ENCODE peak calls at places on chromosomes 2 and 18, in five cellular contexts. I, F, B, X and U are unnamed samples.
A peak's percentile ranks its signal among the peaks of the same experiment; 100 is the strongest.

GRCh38 chr2:65438137-65438899 is 5.9 kb upstream of the SPRED2 start:
- DNase-seq in I (no peak), F (no peak), B (no peak), X (no peak), U (no peak)

GRCh38 chr2:168626610-168627009 is 170.5 kb downstream of the CERS6 start:
- DNase-seq in I (no peak), F (no peak), B (no peak), X (no peak), U (no peak)

GRCh38 chr2:85888020-85888744 is 608 bp downstream of the ST3GAL5 start:
- DNase-seq in I (peak; percentile 24), F (peak; percentile 20), B (no peak), X (no peak), U (peak; percentile 34)

GRCh38 chr18:23115683-23116096 is 19.6 kb upstream of the CABLES1 start:
- DNase-seq in I (no peak), F (no peak), B (no peak), X (no peak), U (no peak)

GRCh38 chr18:28175930-28176673 is 828 bp downstream of the CDH2 start:
- DNase-seq in I (no peak), F (peak; percentile 32), B (no peak), X (no peak), U (peak; percentile 33)

GRCh38 chr2:170313636-170314348 is 135.8 kb downstream of the MYO3B start:
- DNase-seq in I (no peak), F (no peak), B (no peak), X (peak; percentile 49), U (no peak)

GRCh38 chr2:111698743-111699554 is 185.0 kb downstream of the ANAPC1 start:
- DNase-seq in I (no peak), F (peak; percentile 72), B (peak; percentile 70), X (peak; percentile 39), U (no peak)

GRCh38 chr2:46574457-46575354 is 95.3 kb downstream of the TMEM247 start:
- DNase-seq in I (peak; percentile 27), F (no peak), B (no peak), X (no peak), U (peak; percentile 17)

GRCh38 chr2:134657650-134658250 is 61.0 kb downstream of the TMEM163 start:
- DNase-seq in I (no peak), F (no peak), B (no peak), X (no peak), U (no peak)

GRCh38 chr18:23619388-23619873 is 33.1 kb upstream of the NPC1 start:
- DNase-seq in I (no peak), F (no peak), B (peak; percentile 31), X (no peak), U (no peak)

GRCh38 chr2:173414823-173415322 is 60.2 kb downstream of the CDCA7 start:
- DNase-seq in I (no peak), F (no peak), B (no peak), X (no peak), U (no peak)

GRCh38 chr18:11689972-11690570 is 1.0 kb downstream of the GNAL start:
- DNase-seq in I (no peak), F (peak; percentile 48), B (no peak), X (no peak), U (no peak)

GRCh38 chr2:29504746-29505145 is 389.5 kb downstream of the CLIP4 start:
- DNase-seq in I (no peak), F (no peak), B (no peak), X (no peak), U (no peak)

GRCh38 chr2:233247744-233248143 is 3.7 kb upstream of the ATG16L1 start:
- DNase-seq in I (no peak), F (no peak), B (no peak), X (no peak), U (no peak)